ENCODE peak calls at places on chromosomes 1 and 21, in seven cellular contexts. One of them, this sample, is unnamed. For H3K4me1, the result is how much of the 10 kb centered on the place peaks cover.

GRCh38 chr1:172654535-172654934 is 4.4 kb upstream of the FASLG start:
- DNase-seq in left ventricle myocardium inferior: no peak
- DNase-seq in right lobe of liver: no peak
- DNase-seq in CD8-positive, alpha-beta T cell: no peak
- DNase-seq in A549: peak
- DNase-seq in spleen: no peak
- DNase-seq in PC-3: peak
- DNase-seq in this sample: no peak

GRCh38 chr1:66271904-66272254 is 262.1 kb upstream of the SGIP1 start:
- DNase-seq in CD8-positive, alpha-beta T cell: no peak
- DNase-seq in left ventricle myocardium inferior: peak
- DNase-seq in right lobe of liver: peak
- DNase-seq in spleen: peak
- DNase-seq in A549: peak
- DNase-seq in PC-3: peak
- DNase-seq in this sample: no peak

GRCh38 chr1:55369474-55369873 is 154.3 kb upstream of the USP24 start:
- DNase-seq in right lobe of liver: no peak
- DNase-seq in PC-3: peak
- DNase-seq in CD8-positive, alpha-beta T cell: no peak
- DNase-seq in left ventricle myocardium inferior: no peak
- DNase-seq in A549: no peak
- DNase-seq in spleen: no peak
- DNase-seq in this sample: no peak

GRCh38 chr1:202274611-202275010 is 67.1 kb downstream of the UBE2T start:
- DNase-seq in left ventricle myocardium inferior: no peak
- DNase-seq in PC-3: peak
- DNase-seq in CD8-positive, alpha-beta T cell: peak
- DNase-seq in A549: peak
- DNase-seq in right lobe of liver: no peak
- DNase-seq in spleen: peak
- DNase-seq in this sample: no peak

GRCh38 chr1:76190749-76191424 is 116.3 kb downstream of the ST6GALNAC3 start:
- DNase-seq in PC-3: no peak
- DNase-seq in left ventricle myocardium inferior: no peak
- DNase-seq in spleen: no peak
- DNase-seq in right lobe of liver: no peak
- DNase-seq in CD8-positive, alpha-beta T cell: no peak
- DNase-seq in A549: no peak
- DNase-seq in this sample: no peak

GRCh38 chr21:41755258-41755933 is 11.5 kb downstream of the RIPK4 start:
- DNase-seq in spleen: no peak
- DNase-seq in CD8-positive, alpha-beta T cell: no peak
- DNase-seq in right lobe of liver: no peak
- DNase-seq in A549: no peak
- DNase-seq in left ventricle myocardium inferior: no peak
- DNase-seq in PC-3: no peak
- DNase-seq in this sample: peak

GRCh38 chr1:37919277-37919676 is 27.6 kb downstream of the INPP5B start:
- DNase-seq in A549: no peak
- DNase-seq in spleen: no peak
- DNase-seq in PC-3: peak
- DNase-seq in CD8-positive, alpha-beta T cell: no peak
- DNase-seq in right lobe of liver: no peak
- DNase-seq in left ventricle myocardium inferior: no peak
- DNase-seq in this sample: no peak

GRCh38 chr1:43919906-43920305 is 13.7 kb upstream of the ARTN start:
- DNase-seq in left ventricle myocardium inferior: no peak
- DNase-seq in CD8-positive, alpha-beta T cell: no peak
- DNase-seq in PC-3: no peak
- DNase-seq in spleen: no peak
- DNase-seq in A549: no peak
- DNase-seq in right lobe of liver: no peak
- DNase-seq in this sample: no peak

GRCh38 chr1:17460265-17460664 is 20.8 kb upstream of the RCC2 start:
- DNase-seq in left ventricle myocardium inferior: no peak
- DNase-seq in spleen: no peak
- DNase-seq in PC-3: peak
- DNase-seq in right lobe of liver: no peak
- DNase-seq in CD8-positive, alpha-beta T cell: no peak
- DNase-seq in A549: no peak
- DNase-seq in this sample: no peak

GRCh38 chr1:168321945-168322344 is 41.3 kb downstream of the TBX19 start:
- DNase-seq in left ventricle myocardium inferior: no peak
- DNase-seq in spleen: no peak
- DNase-seq in A549: no peak
- DNase-seq in right lobe of liver: no peak
- DNase-seq in PC-3: peak
- DNase-seq in CD8-positive, alpha-beta T cell: no peak
- DNase-seq in this sample: no peak

GRCh38 chr1:1213153-1213918 is 617 bp downstream of the TNFRSF4 start:
- DNase-seq in left ventricle myocardium inferior: peak
- DNase-seq in spleen: peak
- DNase-seq in right lobe of liver: no peak
- DNase-seq in PC-3: no peak
- DNase-seq in CD8-positive, alpha-beta T cell: peak
- DNase-seq in A549: no peak
- DNase-seq in this sample: peak

GRCh38 chr21:15837603-15838002 is 107.8 kb downstream of the USP25 start:
- DNase-seq in spleen: no peak
- DNase-seq in CD8-positive, alpha-beta T cell: no peak
- DNase-seq in A549: no peak
- DNase-seq in PC-3: no peak
- DNase-seq in right lobe of liver: no peak
- DNase-seq in left ventricle myocardium inferior: no peak
- DNase-seq in this sample: no peak

GRCh38 chr1:2556277-2557145 is at the start of gene TNFRSF14:
- DNase-seq in CD8-positive, alpha-beta T cell: peak
- DNase-seq in left ventricle myocardium inferior: no peak
- DNase-seq in PC-3: peak
- DNase-seq in right lobe of liver: peak
- DNase-seq in A549: no peak
- DNase-seq in spleen: peak
- DNase-seq in this sample: peak

GRCh38 chr1:68210027-68210426 is 22.3 kb downstream of the WLS start:
- DNase-seq in spleen: no peak
- DNase-seq in PC-3: no peak
- DNase-seq in CD8-positive, alpha-beta T cell: no peak
- DNase-seq in left ventricle myocardium inferior: no peak
- DNase-seq in right lobe of liver: no peak
- DNase-seq in A549: no peak
- DNase-seq in this sample: no peak

GRCh38 chr1:205921559-205921887 is 21.7 kb downstream of the SLC26A9 start:
- DNase-seq in right lobe of liver: no peak
- DNase-seq in A549: no peak
- DNase-seq in spleen: peak
- DNase-seq in left ventricle myocardium inferior: no peak
- DNase-seq in CD8-positive, alpha-beta T cell: no peak
- DNase-seq in PC-3: no peak
- DNase-seq in this sample: peak

GRCh38 chr1:212699839-212700596 is at the start of gene BATF3:
- DNase-seq in CD8-positive, alpha-beta T cell: peak
- DNase-seq in A549: peak
- DNase-seq in PC-3: no peak
- DNase-seq in spleen: peak
- DNase-seq in left ventricle myocardium inferior: peak
- DNase-seq in right lobe of liver: peak
- DNase-seq in this sample: peak

GRCh38 chr1:230253150-230253549 is 173.0 kb downstream of the PGBD5 start:
- DNase-seq in PC-3: no peak
- DNase-seq in CD8-positive, alpha-beta T cell: no peak
- DNase-seq in A549: no peak
- DNase-seq in right lobe of liver: no peak
- DNase-seq in left ventricle myocardium inferior: no peak
- DNase-seq in spleen: no peak
- DNase-seq in this sample: no peak

GRCh38 chr1:234645964-234646363 is 36.0 kb upstream of the IRF2BP2 start:
- DNase-seq in A549: no peak
- DNase-seq in PC-3: no peak
- DNase-seq in right lobe of liver: no peak
- DNase-seq in left ventricle myocardium inferior: no peak
- DNase-seq in CD8-positive, alpha-beta T cell: no peak
- DNase-seq in spleen: no peak
- DNase-seq in this sample: no peak

GRCh38 chr1:82455342-82455741 is 654.6 kb downstream of the ADGRL2 start:
- DNase-seq in left ventricle myocardium inferior: no peak
- DNase-seq in right lobe of liver: no peak
- DNase-seq in spleen: no peak
- DNase-seq in PC-3: no peak
- DNase-seq in CD8-positive, alpha-beta T cell: no peak
- DNase-seq in A549: no peak
- DNase-seq in this sample: no peak

GRCh38 chr21:43923391-43923790 is 58.4 kb downstream of the AGPAT3 start:
- DNase-seq in PC-3: no peak
- DNase-seq in spleen: no peak
- DNase-seq in left ventricle myocardium inferior: no peak
- DNase-seq in right lobe of liver: peak
- DNase-seq in A549: no peak
- DNase-seq in CD8-positive, alpha-beta T cell: no peak
- DNase-seq in this sample: no peak

GRCh38 chr1:207659545-207660148 is 14.7 kb downstream of the CR1L start:
- DNase-seq in right lobe of liver: no peak
- DNase-seq in spleen: no peak
- DNase-seq in left ventricle myocardium inferior: no peak
- DNase-seq in A549: no peak
- DNase-seq in CD8-positive, alpha-beta T cell: no peak
- DNase-seq in PC-3: peak
- DNase-seq in this sample: no peak

GRCh38 chr1:161941726-161942125 is 81.9 kb downstream of the OLFML2B start:
- DNase-seq in spleen: no peak
- DNase-seq in left ventricle myocardium inferior: no peak
- DNase-seq in right lobe of liver: no peak
- DNase-seq in PC-3: no peak
- DNase-seq in A549: no peak
- DNase-seq in CD8-positive, alpha-beta T cell: no peak
- DNase-seq in this sample: no peak

DNA sequence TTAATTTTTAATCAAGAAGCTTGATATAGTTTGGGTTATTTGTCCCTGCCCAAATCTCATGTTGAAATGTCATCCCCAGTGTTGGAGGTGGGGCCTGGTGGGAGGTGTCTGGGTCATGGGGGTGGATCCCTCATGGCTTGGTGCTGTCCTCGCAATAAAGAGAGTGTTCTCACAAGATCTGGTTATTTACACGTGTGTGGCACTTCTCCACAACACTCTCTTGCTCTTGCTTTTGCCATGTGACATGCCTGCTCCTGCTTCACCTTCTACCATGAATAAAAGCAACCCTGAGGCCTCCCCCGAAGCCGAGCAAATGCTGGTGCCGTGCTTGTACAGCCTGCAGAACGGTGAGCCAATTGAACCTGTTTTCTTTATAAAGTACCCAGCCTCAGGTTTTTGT is 2.6 kb upstream of the CNIH3 start:
- DNase-seq in A549: no peak
- DNase-seq in PC-3: no peak
- DNase-seq in left ventricle myocardium inferior: no peak
- DNase-seq in CD8-positive, alpha-beta T cell: no peak
- DNase-seq in right lobe of liver: no peak
- DNase-seq in spleen: no peak
- DNase-seq in this sample: no peak
- TF ChIP-seq CTCF in A549: no peak
- TF ChIP-seq CTCF in PC-3: no peak
- TF ChIP-seq CTCF in left ventricle myocardium inferior: no peak
- TF ChIP-seq CTCF in CD8-positive, alpha-beta T cell: no peak
- TF ChIP-seq CTCF in right lobe of liver: no peak
- TF ChIP-seq CTCF in spleen: no peak
- TF ChIP-seq CTCF in this sample: no peak

GRCh38 chr1:201000391-201000790 is 23.1 kb downstream of the KIF21B start:
- DNase-seq in right lobe of liver: no peak
- DNase-seq in CD8-positive, alpha-beta T cell: no peak
- DNase-seq in PC-3: no peak
- DNase-seq in A549: no peak
- DNase-seq in left ventricle myocardium inferior: no peak
- DNase-seq in spleen: no peak
- DNase-seq in this sample: no peak
- H3K4me1 ChIP-seq in right lobe of liver: under half
- H3K4me1 ChIP-seq in CD8-positive, alpha-beta T cell: under half
- H3K4me1 ChIP-seq in PC-3: under half
- H3K4me1 ChIP-seq in A549: under half
- H3K4me1 ChIP-seq in left ventricle myocardium inferior: under half
- H3K4me1 ChIP-seq in spleen: under half
- H3K4me1 ChIP-seq in this sample: under half

DNA sequence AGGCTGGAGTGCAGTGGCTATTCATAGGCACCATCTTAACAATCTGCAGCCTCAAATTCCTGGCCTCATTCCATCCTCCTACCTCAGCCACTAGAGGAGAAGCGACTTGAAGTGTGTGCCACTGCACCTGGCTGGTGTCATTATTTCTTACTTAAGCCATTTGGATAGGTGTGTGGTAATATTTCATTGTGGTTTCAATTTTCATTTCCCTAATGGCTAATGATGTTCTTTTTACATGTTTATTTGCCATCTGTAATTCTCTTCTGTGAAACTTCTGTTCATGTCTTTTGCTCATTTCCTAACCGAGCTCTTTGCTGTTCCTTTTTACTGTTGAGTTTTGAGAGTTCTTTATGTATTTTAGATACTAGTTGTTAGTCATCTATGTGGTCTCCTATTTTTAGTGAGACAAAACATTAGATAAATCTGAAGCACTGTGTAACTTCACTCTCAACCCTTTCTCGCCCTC is 66.8 kb downstream of the SLC27A3 start:
- DNase-seq in left ventricle myocardium inferior: no peak
- DNase-seq in A549: no peak
- DNase-seq in spleen: no peak
- DNase-seq in PC-3: no peak
- DNase-seq in right lobe of liver: no peak
- DNase-seq in CD8-positive, alpha-beta T cell: no peak
- DNase-seq in this sample: peak
- TF ChIP-seq CTCF in left ventricle myocardium inferior: no peak
- TF ChIP-seq CTCF in A549: no peak
- TF ChIP-seq CTCF in spleen: no peak
- TF ChIP-seq CTCF in PC-3: no peak
- TF ChIP-seq CTCF in right lobe of liver: no peak
- TF ChIP-seq CTCF in CD8-positive, alpha-beta T cell: no peak
- TF ChIP-seq CTCF in this sample: no peak

DNA sequence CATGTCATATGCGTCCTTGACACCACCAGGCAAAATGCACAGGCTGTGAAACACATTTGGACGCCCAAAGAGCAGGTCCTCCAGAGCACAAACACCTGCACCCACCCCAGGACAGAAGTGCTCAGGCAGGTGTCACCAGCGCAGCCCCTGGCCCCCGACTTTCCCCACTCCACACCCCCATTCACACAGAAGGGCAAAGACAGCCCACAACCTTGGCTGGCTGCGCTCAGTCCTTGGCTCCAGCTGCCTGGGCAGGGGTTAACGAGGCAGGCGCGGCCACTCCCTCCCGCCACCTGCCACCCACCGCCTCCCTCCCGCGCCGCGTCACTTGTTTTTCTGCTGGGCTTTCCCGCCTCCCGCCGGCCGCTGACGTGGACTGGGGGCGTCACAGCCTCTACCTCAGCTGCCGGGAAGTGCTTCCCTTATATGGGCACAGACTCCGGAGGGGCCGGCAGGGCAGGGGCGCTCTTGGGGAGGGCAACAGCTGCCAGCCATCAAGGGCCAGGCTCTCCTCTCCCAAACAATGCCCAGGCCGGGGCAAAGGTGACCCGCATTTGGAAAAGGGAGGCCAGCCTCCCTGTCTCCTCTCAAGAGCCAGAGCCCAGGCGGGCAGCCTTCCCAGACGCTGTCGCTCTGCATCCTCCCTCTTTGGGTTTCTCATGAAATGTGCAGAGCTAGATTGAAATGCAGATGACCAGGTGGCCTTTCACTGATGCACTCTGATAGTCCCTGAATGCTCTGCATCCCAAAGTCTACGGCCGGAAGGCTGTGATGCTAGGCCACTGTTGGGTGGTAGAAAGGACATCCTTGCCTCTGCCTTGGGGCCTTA is 14.8 kb upstream of the BTG2 start:
- DNase-seq in right lobe of liver: peak
- DNase-seq in spleen: peak
- DNase-seq in left ventricle myocardium inferior: peak
- DNase-seq in A549: no peak
- DNase-seq in PC-3: no peak
- DNase-seq in CD8-positive, alpha-beta T cell: peak
- DNase-seq in this sample: peak
- H3K4me1 ChIP-seq in right lobe of liver: under half
- H3K4me1 ChIP-seq in spleen: half or more
- H3K4me1 ChIP-seq in left ventricle myocardium inferior: half or more
- H3K4me1 ChIP-seq in A549: under half
- H3K4me1 ChIP-seq in PC-3: under half
- H3K4me1 ChIP-seq in CD8-positive, alpha-beta T cell: half or more
- H3K4me1 ChIP-seq in this sample: half or more